ENCODE peak calls at places on chromosomes 5 and 9, in four cellular contexts. X, L, N and K are unnamed samples.

GRCh38 chr5:120767171-120767820 is 303.2 kb downstream of the PRR16 start:
- DNase-seq in X (peak), L (peak), N (no peak), K (no peak)

GRCh38 chr5:90949469-90950358 is 391.1 kb downstream of the ADGRV1 start:
- DNase-seq in X (peak), L (no peak), N (peak), K (no peak)

GRCh38 chr5:148846930-148847329 is 20.5 kb downstream of the ADRB2 start:
- DNase-seq in X (peak), L (peak), N (no peak), K (no peak)

GRCh38 chr5:132829742-132830435 is 558 bp downstream of the SHROOM1 start:
- DNase-seq in X (peak), L (peak), N (peak), K (peak)

GRCh38 chr9:128250839-128251558 is 24.8 kb downstream of the GOLGA2 start:
- DNase-seq in X (no peak), L (no peak), N (no peak), K (no peak)

GRCh38 chr9:130387398-130387797 is 57.4 kb upstream of the ASS1 start:
- DNase-seq in X (no peak), L (no peak), N (no peak), K (no peak)

GRCh38 chr5:113514263-113514590 is 733 bp downstream of the YTHDC2 start:
- DNase-seq in X (no peak), L (peak), N (no peak), K (peak)

GRCh38 chr5:136033244-136033643 is 4.5 kb downstream of the TGFBI start:
- DNase-seq in X (no peak), L (no peak), N (no peak), K (no peak)

GRCh38 chr5:32961066-32961429 is 249.9 kb downstream of the NPR3 start:
- DNase-seq in X (peak), L (peak), N (no peak), K (no peak)

GRCh38 chr5:112005533-112005926 is 248.5 kb upstream of the NREP start:
- DNase-seq in X (peak), L (peak), N (no peak), K (no peak)

GRCh38 chr9:2116073-2116472 is 100.9 kb downstream of the SMARCA2 start:
- DNase-seq in X (peak), L (peak), N (peak), K (peak)

GRCh38 chr5:73908440-73908839 is 282.4 kb downstream of the ARHGEF28 start:
- DNase-seq in X (no peak), L (no peak), N (no peak), K (no peak)

GRCh38 chr5:80761966-80762365 is 107.2 kb upstream of the DHFR start:
- DNase-seq in X (peak), L (peak), N (no peak), K (no peak)

GRCh38 chr9:78692871-78693270 is 395.9 kb downstream of the PSAT1 start:
- DNase-seq in X (no peak), L (peak), N (no peak), K (no peak)

GRCh38 chr9:91131433-91131839 is 230.3 kb downstream of the AUH start:
- DNase-seq in X (peak), L (peak), N (peak), K (no peak)

GRCh38 chr9:122158202-122158601 is 1.4 kb downstream of the NDUFA8 start:
- DNase-seq in X (peak), L (peak), N (peak), K (peak)

GRCh38 chr5:126816649-126817048 is 39.7 kb downstream of the LMNB1 start:
- DNase-seq in X (no peak), L (no peak), N (no peak), K (no peak)

GRCh38 chr5:141507387-141508091 is 18.7 kb downstream of the PCDHGC5 start:
- DNase-seq in X (no peak), L (peak), N (peak), K (peak)

GRCh38 chr5:161921781-161922180 is 73.9 kb downstream of the GABRA1 start:
- DNase-seq in X (no peak), L (no peak), N (no peak), K (no peak)

DNA sequence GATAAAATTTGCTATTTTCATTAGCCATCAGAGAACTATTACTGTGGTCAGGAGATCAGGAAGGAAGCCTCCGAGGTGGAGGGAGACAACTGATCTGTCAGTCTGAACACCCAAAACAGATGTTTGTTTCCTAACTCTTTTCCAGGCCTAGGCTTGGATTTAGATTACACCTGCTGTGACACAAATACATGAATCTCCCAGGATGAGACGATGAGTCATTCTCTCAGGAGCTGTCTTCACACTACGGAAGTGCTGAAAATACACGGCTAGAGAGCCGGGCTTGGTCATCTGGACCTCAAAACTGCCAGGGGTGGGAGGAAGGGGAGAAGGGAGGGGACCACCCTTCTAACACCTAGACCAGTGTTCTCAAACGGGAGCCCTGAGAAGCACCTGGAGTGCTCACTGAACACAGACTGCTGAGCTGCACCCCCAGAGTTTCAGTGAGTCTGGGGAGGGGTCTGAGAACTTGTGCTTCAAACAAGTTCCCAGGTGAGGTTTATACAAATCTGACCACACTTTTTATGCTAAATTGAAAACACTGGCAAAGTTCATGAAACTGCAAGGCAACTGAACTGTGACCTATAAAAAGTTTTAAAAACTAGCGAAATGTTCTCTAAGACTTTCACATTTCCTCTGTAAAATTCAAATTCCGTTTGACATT is 80.3 kb upstream of the EQTN start:
- DNase-seq in X (peak), L (no peak), N (peak), K (no peak)
- H3K4me2 ChIP-seq in X (no peak), L (no peak), N (peak), K (peak)

GRCh38 chr5:15387931-15388330 is 112.0 kb upstream of the FBXL7 start:
- DNase-seq in X (no peak), L (no peak), N (no peak), K (no peak)
- H3K4me2 ChIP-seq in X (no peak), L (no peak), N (no peak), K (no peak)

DNA sequence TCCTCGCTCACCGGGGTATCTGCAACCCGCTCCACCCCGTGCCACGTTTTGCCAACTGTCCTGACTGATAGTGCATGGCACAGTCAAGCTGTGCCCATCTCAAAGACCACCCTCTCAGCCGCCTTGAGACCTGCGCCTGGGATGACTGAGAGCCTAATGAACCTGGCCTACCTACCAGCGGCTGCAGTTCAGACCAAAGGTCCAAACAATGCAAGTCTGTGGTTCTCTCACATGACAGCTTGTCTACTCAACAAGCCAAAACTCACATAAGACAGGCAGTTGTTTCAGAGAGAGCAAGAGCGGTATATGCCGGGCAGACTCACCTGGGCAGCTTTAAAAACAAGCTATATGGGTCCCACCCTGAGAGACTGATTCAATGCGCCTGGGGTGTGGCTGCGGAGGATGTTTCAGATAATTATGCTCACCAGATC is 70.5 kb downstream of the EPB41L4B start:
- DNase-seq in X (peak), L (no peak), N (no peak), K (no peak)
- H3K4me2 ChIP-seq in X (peak), L (no peak), N (peak), K (no peak)

DNA sequence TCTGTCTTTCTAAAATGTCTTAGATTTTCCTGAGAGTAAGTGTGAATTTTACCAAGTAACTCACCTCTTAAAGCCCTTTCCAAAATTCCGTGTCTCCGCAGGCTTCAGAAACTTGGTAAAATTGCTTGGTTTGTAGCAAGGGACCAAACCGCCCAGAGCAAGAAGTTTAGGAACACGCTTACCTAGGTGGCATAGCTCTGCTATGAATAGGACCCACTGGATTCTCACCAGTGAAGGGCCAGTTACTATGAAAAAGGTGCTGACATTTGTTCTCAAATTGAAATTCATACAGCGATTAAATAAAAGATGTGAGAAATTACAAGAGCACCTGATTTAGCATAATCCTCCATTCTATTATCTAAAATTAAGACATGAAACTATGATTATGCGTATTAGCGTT is 6.7 kb downstream of the NME5 start:
- DNase-seq in X (no peak), L (no peak), N (no peak), K (no peak)
- H3K4me2 ChIP-seq in X (no peak), L (peak), N (peak), K (peak)

DNA sequence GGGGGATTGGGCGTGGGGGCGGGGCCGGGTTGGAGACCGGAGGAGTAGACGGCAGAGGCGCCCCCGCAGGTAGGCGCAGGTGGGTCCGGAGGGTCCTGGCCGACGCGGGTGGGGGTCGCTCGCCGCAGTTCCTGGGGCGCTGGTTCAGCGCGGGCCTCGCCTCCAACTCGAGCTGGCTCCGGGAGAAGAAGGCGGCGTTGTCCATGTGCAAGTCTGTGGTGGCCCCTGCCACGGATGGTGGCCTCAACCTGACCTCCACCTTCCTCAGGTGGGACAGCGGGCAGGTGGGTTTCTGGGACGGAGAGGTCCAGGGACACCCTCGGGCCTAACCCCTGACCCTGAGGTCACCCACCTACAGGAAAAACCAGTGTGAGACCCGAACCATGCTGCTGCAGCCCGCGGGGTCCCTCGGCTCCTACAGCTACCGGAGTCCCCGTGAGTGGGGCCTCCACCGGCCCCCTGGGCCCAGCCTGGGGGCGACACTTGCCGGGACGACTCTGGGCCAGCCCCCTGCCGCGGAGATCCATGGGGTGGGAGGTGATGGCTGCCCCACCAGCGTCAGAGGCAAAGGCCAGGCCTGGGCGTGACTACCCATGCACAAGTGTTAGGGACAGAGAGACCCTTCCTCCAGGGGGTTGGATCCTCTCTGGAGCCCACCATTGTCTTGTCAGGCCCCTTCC is 1.7 kb downstream of the PTGDS start:
- DNase-seq in X (no peak), L (no peak), N (no peak), K (no peak)
- H3K4me2 ChIP-seq in X (no peak), L (no peak), N (no peak), K (no peak)

DNA sequence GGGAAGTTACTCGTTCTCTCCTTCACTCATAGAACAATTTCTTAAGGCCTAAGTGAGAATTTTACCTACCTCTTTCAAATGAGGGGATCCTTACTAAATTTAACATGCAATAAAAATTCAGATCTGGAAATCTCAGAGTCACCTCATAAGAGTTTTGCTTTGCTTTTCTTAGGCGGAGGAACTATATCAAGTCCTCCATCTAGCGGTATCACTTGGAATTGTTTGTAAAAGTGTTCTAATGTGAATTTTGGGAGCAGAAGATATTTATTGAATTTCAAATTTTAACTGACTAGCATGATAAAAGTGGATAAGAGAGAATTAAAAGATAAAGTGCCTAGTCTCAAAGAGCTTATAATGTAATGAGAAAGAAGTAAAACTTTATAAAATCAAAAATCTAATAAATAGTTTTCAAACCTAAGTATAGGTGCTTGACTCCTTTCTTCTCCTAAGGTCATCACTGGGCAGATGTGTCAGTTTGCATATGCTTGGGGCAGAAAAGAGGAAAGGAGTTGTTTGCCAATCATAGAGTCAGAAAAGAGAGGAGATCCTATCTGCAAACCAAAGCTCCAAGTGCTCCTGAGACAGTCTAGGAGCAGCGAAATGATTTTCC is 145.7 kb upstream of the DAB2 start:
- DNase-seq in X (peak), L (peak), N (peak), K (peak)
- H3K4me2 ChIP-seq in X (no peak), L (no peak), N (peak), K (no peak)

GRCh38 chr5:34598177-34598794 is 57.8 kb upstream of the RAI14 start:
- DNase-seq in X (peak), L (peak), N (peak), K (no peak)
- H3K4me2 ChIP-seq in X (peak), L (peak), N (no peak), K (no peak)

GRCh38 chr9:124297553-124297905 is 39.8 kb downstream of the NEK6 start:
- DNase-seq in X (peak), L (peak), N (peak), K (no peak)
- H3K4me2 ChIP-seq in X (peak), L (peak), N (no peak), K (no peak)

GRCh38 chr9:35398651-35399335 is 91.1 kb upstream of the RUSC2 start:
- DNase-seq in X (no peak), L (no peak), N (no peak), K (no peak)

GRCh38 chr9:35397923-35398322 is 92.0 kb upstream of the RUSC2 start:
- DNase-seq in X (no peak), L (no peak), N (no peak), K (no peak)

GRCh38 chr9:35395076-35395675 is 94.7 kb upstream of the RUSC2 start:
- DNase-seq in X (no peak), L (no peak), N (no peak), K (no peak)

GRCh38 chr9:35397216-35397698 is 92.7 kb upstream of the RUSC2 start:
- DNase-seq in X (no peak), L (no peak), N (no peak), K (no peak)

DNA sequence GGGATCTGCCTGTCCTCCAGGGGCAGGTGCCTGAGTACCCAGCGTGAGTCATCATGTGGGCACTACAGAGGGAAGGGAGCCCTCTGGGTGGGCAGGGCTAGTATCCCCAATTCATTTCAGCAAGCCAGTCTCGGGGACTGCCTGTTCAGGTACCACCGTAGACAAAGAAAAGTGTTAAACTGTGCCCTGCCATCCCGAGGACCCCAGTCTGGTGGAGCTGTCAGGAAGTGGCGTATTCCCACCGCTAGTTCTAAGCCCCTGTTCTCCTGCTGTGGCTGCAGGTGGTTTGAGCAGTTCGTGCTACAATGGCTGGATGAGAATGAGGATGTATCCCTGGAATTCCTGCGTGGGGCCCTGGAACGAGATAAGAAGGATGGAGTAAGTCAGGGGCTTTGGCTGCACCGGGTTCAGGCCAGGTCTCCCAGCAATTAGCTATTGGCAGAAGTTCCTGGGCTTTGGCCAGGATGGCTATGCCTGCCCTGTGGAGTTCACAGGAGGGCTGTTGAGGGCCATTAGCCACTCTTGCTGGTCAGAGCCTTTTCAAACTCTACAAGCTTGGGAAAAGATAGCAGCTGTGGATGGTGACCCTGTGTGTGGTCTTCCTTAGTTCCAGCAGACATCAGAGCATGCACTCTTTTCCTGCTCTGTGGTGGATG is 93.2 kb upstream of the RUSC2 start:
- DNase-seq in X (no peak), L (no peak), N (no peak), K (peak)
- H3K4me2 ChIP-seq in X (no peak), L (no peak), N (no peak), K (no peak)

GRCh38 chr5:154267516-154267915 is 77.0 kb downstream of the GALNT10 start:
- DNase-seq in X (no peak), L (peak), N (no peak), K (no peak)
- H3K4me2 ChIP-seq in X (no peak), L (peak), N (no peak), K (no peak)